ENCODE peak calls at places on chromosomes 6 and 20, in ten cellular contexts. G is MM.1S, Q is colonic mucosa, Z is fibroblast of villous mesenchyme, T is BE2C, F is transverse colon, Y is fibroblast of mammary gland, V is right lobe of liver, C is H9, X is OCI-LY7. R is an unnamed sample.
A peak's percentile ranks its signal among the peaks of the same experiment; 100 is the strongest.

GRCh38 chr6:168095741-168096250 is 16.8 kb upstream of the FRMD1 start:
- DNase-seq in G (no peak), Q (no peak), Z (no peak), T (no peak), F (no peak), Y (no peak), V (no peak), C (no peak), X (no peak), R (no peak)

GRCh38 chr20:15380770-15381169 is 1043.4 kb upstream of the FLRT3 start:
- DNase-seq in G (no peak), Q (no peak), Z (no peak), T (no peak), F (no peak), Y (no peak), V (no peak), C (no peak), X (no peak), R (no peak)

GRCh38 chr6:139129284-139129683 is 5.6 kb upstream of the HECA start:
- DNase-seq in G (no peak), Q (no peak), Z (no peak), T (no peak), F (no peak), Y (peak; percentile 50), V (no peak), C (no peak), X (no peak), R (no peak)

GRCh38 chr6:116971959-116972358 is 94.9 kb downstream of the RFX6 start:
- DNase-seq in G (peak; percentile 67), Q (peak; percentile 56), Z (peak; percentile 28), T (peak; percentile 29), F (peak; percentile 17), Y (peak; percentile 63), V (no peak), C (no peak), X (peak; percentile 50), R (peak; percentile 22)

GRCh38 chr6:34583461-34583860 is 27.3 kb upstream of the SPDEF start:
- DNase-seq in G (no peak), Q (no peak), Z (no peak), T (no peak), F (no peak), Y (no peak), V (no peak), C (no peak), X (no peak), R (peak; percentile 34)

GRCh38 chr20:8404912-8405635 is 273.0 kb downstream of the PLCB1 start:
- DNase-seq in G (no peak), Q (no peak), Z (no peak), T (no peak), F (no peak), Y (no peak), V (no peak), C (no peak), X (no peak), R (no peak)

GRCh38 chr20:63970714-63971431 is 1.1 kb upstream of the ZNF512B start:
- DNase-seq in G (no peak), Q (no peak), Z (no peak), T (no peak), F (no peak), Y (no peak), V (no peak), C (no peak), X (no peak), R (no peak)

GRCh38 chr20:57435498-57436222 is 44.5 kb downstream of the RBM38 start:
- DNase-seq in G (peak; percentile 55), Q (peak; percentile 79), Z (no peak), T (peak; percentile 58), F (peak; percentile 74), Y (no peak), V (peak; percentile 91), C (peak; percentile 62), X (peak; percentile 76), R (no peak)

GRCh38 chr20:34709836-34710567 is 5.9 kb downstream of the TP53INP2 start:
- DNase-seq in G (peak; percentile 76), Q (peak; percentile 77), Z (peak; percentile 71), T (peak; percentile 91), F (peak; percentile 72), Y (peak; percentile 53), V (peak; percentile 88), C (peak; percentile 76), X (no peak), R (peak; percentile 80)

GRCh38 chr6:147615659-147616456 is 107.4 kb downstream of the SAMD5 start:
- DNase-seq in G (no peak), Q (no peak), Z (no peak), T (no peak), F (no peak), Y (peak; percentile 23), V (no peak), C (no peak), X (no peak), R (no peak)

GRCh38 chr6:84836366-84836765 is 72.0 kb upstream of the TBX18 start:
- DNase-seq in G (peak; percentile 17), Q (no peak), Z (no peak), T (no peak), F (no peak), Y (no peak), V (no peak), C (no peak), X (no peak), R (no peak)

GRCh38 chr6:134936927-134937326 is 13.0 kb downstream of the ALDH8A1 start:
- DNase-seq in G (no peak), Q (no peak), Z (peak; percentile 36), T (no peak), F (no peak), Y (peak; percentile 63), V (no peak), C (no peak), X (no peak), R (no peak)

GRCh38 chr6:135291288-135292116 is 110.4 kb downstream of the MYB start:
- DNase-seq in G (no peak), Q (no peak), Z (no peak), T (no peak), F (no peak), Y (peak; percentile 31), V (no peak), C (no peak), X (no peak), R (no peak)

GRCh38 chr20:45450097-45450818 is 19.3 kb upstream of the WFDC2 start:
- DNase-seq in G (peak; percentile 44), Q (peak; percentile 54), Z (peak; percentile 49), T (no peak), F (peak; percentile 23), Y (peak; percentile 62), V (no peak), C (peak; percentile 47), X (peak; percentile 79), R (peak; percentile 45)

GRCh38 chr6:42197574-42198362 is 3.0 kb upstream of the GUCA1B start:
- DNase-seq in G (no peak), Q (no peak), Z (peak; percentile 89), T (no peak), F (no peak), Y (peak; percentile 92), V (no peak), C (no peak), X (no peak), R (no peak)
- TF ChIP-seq CTCF in G (no peak), Q (no peak), Z (peak; percentile 19), T (no peak), F (no peak), Y (no peak), V (no peak), C (no peak), X (no peak), R (no peak)

GRCh38 chr6:165244524-165245247 is 64.7 kb downstream of the C6orf118 start:
- DNase-seq in G (no peak), Q (no peak), Z (no peak), T (no peak), F (no peak), Y (no peak), V (no peak), C (peak; percentile 43), X (no peak), R (no peak)

GRCh38 chr6:165243801-165244200 is 65.6 kb downstream of the C6orf118 start:
- DNase-seq in G (no peak), Q (no peak), Z (no peak), T (no peak), F (no peak), Y (no peak), V (no peak), C (no peak), X (no peak), R (no peak)

GRCh38 chr6:165249808-165250207 is 59.6 kb downstream of the C6orf118 start:
- DNase-seq in G (no peak), Q (no peak), Z (no peak), T (no peak), F (no peak), Y (no peak), V (no peak), C (no peak), X (no peak), R (no peak)

GRCh38 chr6:165245716-165246115 is 63.7 kb downstream of the C6orf118 start:
- DNase-seq in G (no peak), Q (no peak), Z (no peak), T (no peak), F (no peak), Y (no peak), V (no peak), C (no peak), X (no peak), R (no peak)

DNA sequence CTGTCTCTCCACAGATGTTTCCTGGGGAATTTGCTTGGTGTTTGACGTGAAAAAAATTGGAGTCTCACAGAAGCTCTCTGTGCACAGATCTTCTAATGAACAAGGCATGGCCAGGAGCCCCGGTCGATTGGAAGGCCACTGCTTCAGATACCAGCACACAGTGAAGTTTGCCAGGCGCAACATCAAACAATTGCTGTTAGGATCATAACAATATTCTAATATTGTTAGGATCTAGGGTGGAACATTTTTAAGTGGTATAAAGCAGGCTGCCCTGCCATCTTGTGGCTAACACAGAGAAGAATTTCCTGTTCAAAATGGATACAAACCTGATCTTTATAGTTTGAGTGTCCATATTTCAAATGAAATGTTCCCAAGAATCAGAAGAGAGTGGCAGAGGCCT is 64.1 kb downstream of the C6orf118 start:
- DNase-seq in G (no peak), Q (no peak), Z (peak; percentile 9), T (no peak), F (no peak), Y (peak; percentile 42), V (no peak), C (no peak), X (peak; percentile 1), R (no peak)
- TF ChIP-seq CTCF in G (no peak), Q (no peak), Z (peak; percentile 19), T (peak; percentile 33), F (no peak), Y (peak; percentile 37), V (peak; percentile 15), C (peak; percentile 63), X (peak; percentile 66), R (no peak)

GRCh38 chr6:166456360-166457156 is 73.8 kb upstream of the MPC1 start:
- DNase-seq in G (peak; percentile 41), Q (no peak), Z (peak; percentile 7), T (no peak), F (peak; percentile 17), Y (peak; percentile 18), V (no peak), C (no peak), X (peak; percentile 46), R (no peak)
- TF ChIP-seq CTCF in G (peak; percentile 45), Q (no peak), Z (peak; percentile 35), T (peak; percentile 26), F (no peak), Y (peak; percentile 16), V (peak; percentile 10), C (peak; percentile 66), X (peak; percentile 73), R (peak; percentile 9)

DNA sequence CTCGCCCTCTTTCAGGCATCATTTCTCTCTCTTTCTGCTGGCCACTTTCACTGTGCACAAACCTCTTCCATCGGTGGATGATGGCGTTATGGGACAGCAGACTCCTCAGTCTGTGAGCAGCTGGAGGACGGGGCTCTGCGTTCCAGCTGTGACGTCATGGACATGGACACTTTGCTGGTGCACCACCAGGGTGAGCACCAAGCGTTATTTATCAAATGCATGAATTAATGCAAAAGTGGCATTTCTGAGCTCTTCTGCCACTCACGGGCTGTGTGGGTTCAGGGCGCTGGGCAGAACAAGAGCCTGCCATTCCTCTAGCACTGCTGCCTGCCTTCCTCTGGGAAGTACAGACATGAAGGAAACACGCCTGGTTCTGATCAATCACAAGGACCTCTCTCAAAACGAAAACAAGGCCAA is 82.9 kb upstream of the MPC1 start:
- DNase-seq in G (no peak), Q (no peak), Z (peak; percentile 14), T (no peak), F (peak; percentile 26), Y (peak; percentile 56), V (no peak), C (no peak), X (no peak), R (no peak)
- TF ChIP-seq CTCF in G (no peak), Q (no peak), Z (peak; percentile 26), T (peak; percentile 15), F (peak; percentile 37), Y (peak; percentile 35), V (no peak), C (no peak), X (peak; percentile 22), R (no peak)